ENCODE peak calls at places on chromosomes 5 and 9, in seven cellular contexts. F is HS-5; M is sciatic nerve; B is activated CD4-positive, alpha-beta T cell treated with anti-CD3 and anti-CD28 coated beads, Interleukin-2, amount 50 U/mL, for 1 hour; Z is stimulated activated naive CD4-positive, alpha-beta T cell; J is A549; I is trophoblast cell. Y is an unnamed sample.

GRCh38 chr9:127178646-127179632 is 56.5 kb upstream of the ANGPTL2 start:
- DNase-seq in B (no peak), Z (no peak), I (no peak), J (no peak), F (no peak), M (peak), Y (no peak)

GRCh38 chr5:43553381-43553780 is 3.5 kb downstream of the PAIP1 start:
- DNase-seq in I (no peak), J (no peak), F (no peak), B (no peak), M (no peak), Z (no peak), Y (no peak)

GRCh38 chr5:22780756-22781155 is 72.4 kb downstream of the CDH12 start:
- DNase-seq in J (no peak), F (no peak), I (no peak), Z (no peak), B (no peak), M (no peak), Y (no peak)

GRCh38 chr5:40853632-40854192 is 12.5 kb downstream of the CARD6 start:
- DNase-seq in M (no peak), F (no peak), J (no peak), B (no peak), Z (no peak), I (no peak), Y (peak)

GRCh38 chr5:50958852-50959457 is 292.5 kb downstream of the PARP8 start:
- DNase-seq in B (no peak), J (peak), M (no peak), Z (no peak), F (no peak), I (peak), Y (peak)

GRCh38 chr5:136631176-136631575 is 265.8 kb upstream of the TRPC7 start:
- DNase-seq in B (no peak), Z (no peak), M (no peak), F (no peak), I (no peak), J (no peak), Y (no peak)

GRCh38 chr5:146337264-146337904 is 1.3 kb upstream of the POU4F3 start:
- DNase-seq in I (no peak), M (no peak), B (no peak), J (no peak), F (no peak), Z (no peak), Y (no peak)

GRCh38 chr5:134610715-134611114 is 21.9 kb downstream of the SAR1B start:
- DNase-seq in B (no peak), J (no peak), Z (no peak), F (no peak), I (no peak), M (no peak), Y (no peak)

GRCh38 chr9:8719833-8720486 is 920.4 kb upstream of the DMAC1 start:
- DNase-seq in B (no peak), J (no peak), M (no peak), F (no peak), I (peak), Z (no peak), Y (no peak)

GRCh38 chr5:173327084-173327947 is 898 bp downstream of the STC2 start:
- DNase-seq in B (no peak), J (peak), I (peak), M (no peak), Z (no peak), F (no peak), Y (peak)

GRCh38 chr9:69748304-69748703 is 11.5 kb downstream of the PTAR1 start:
- DNase-seq in F (no peak), B (no peak), I (no peak), M (no peak), J (no peak), Z (no peak), Y (no peak)

GRCh38 chr5:176902911-176903664 is 3.9 kb upstream of the HK3 start:
- DNase-seq in M (no peak), F (no peak), Z (no peak), B (no peak), I (no peak), J (peak), Y (no peak)

GRCh38 chr5:168946363-168946762 is 354.6 kb downstream of the SLIT3 start:
- DNase-seq in B (no peak), F (no peak), M (no peak), J (no peak), Z (no peak), I (no peak), Y (no peak)

GRCh38 chr5:134466241-134467069 is 54.8 kb upstream of the CDKN2AIPNL start:
- DNase-seq in F (peak), B (peak), Z (peak), I (peak), M (peak), J (peak), Y (peak)

GRCh38 chr5:172902497-172903472 is 56.4 kb upstream of the RPL26L1 start:
- DNase-seq in I (peak), Z (no peak), M (peak), J (peak), B (no peak), F (no peak), Y (peak)

GRCh38 chr9:18851069-18851468 is 181.9 kb downstream of the SAXO1 start:
- DNase-seq in M (no peak), J (no peak), I (no peak), Z (no peak), B (no peak), F (no peak), Y (no peak)

GRCh38 chr9:129284607-129285291 is 106.7 kb upstream of the IER5L start:
- DNase-seq in J (no peak), B (no peak), I (no peak), Z (no peak), M (peak), F (no peak), Y (no peak)

GRCh38 chr5:73909474-73909873 is 283.5 kb downstream of the ARHGEF28 start:
- DNase-seq in J (no peak), B (no peak), M (no peak), Z (no peak), I (no peak), F (no peak), Y (no peak)

GRCh38 chr5:107456281-107456715 is 214.4 kb downstream of the EFNA5 start:
- DNase-seq in F (no peak), M (no peak), Z (no peak), J (no peak), I (peak), B (no peak), Y (no peak)

GRCh38 chr9:133534346-133535284 is at the start of gene ADAMTSL2:
- DNase-seq in Z (peak), I (no peak), B (peak), F (no peak), M (peak), J (no peak), Y (peak)

GRCh38 chr5:124743534-124744169 is 2.8 kb downstream of the ZNF608 start:
- DNase-seq in Z (no peak), I (no peak), B (no peak), M (no peak), F (no peak), J (no peak), Y (no peak)

GRCh38 chr9:30015073-30015472 is 2369.4 kb upstream of the ACO1 start:
- DNase-seq in B (no peak), F (no peak), I (no peak), Z (no peak), J (no peak), M (no peak), Y (no peak)

GRCh38 chr5:42876375-42876844 is 64.7 kb upstream of the SELENOP start:
- DNase-seq in F (no peak), M (no peak), Z (no peak), J (no peak), I (no peak), B (no peak), Y (peak)

GRCh38 chr5:175385691-175386360 is 58.2 kb downstream of the DRD1 start:
- DNase-seq in Z (no peak), F (no peak), J (peak), I (no peak), B (no peak), M (no peak), Y (no peak)

GRCh38 chr5:159301351-159301911 is 28.9 kb downstream of the IL12B start:
- DNase-seq in F (no peak), M (no peak), Z (no peak), I (no peak), J (no peak), B (no peak), Y (no peak)

GRCh38 chr5:10667431-10668057 is 93.5 kb downstream of the DAP start:
- DNase-seq in F (no peak), Z (no peak), I (no peak), J (no peak), M (no peak), B (no peak), Y (no peak)